ENCODE peak calls at places on chromosomes 13 and 19, in seven cellular contexts. E is tibial artery; T is 8988T; R is nucleus accumbens; J is hepatic stellate cell; C is activated CD4-positive, alpha-beta T cell treated with anti-CD3 and anti-CD28 coated beads for 24 hours; X is pancreas. G is an unnamed sample.

GRCh38 chr13:99429670-99430069 is 71.6 kb upstream of the TM9SF2 start:
- DNase-seq in X (no peak), E (no peak), C (no peak), R (no peak), J (no peak), T (no peak), G (no peak)

GRCh38 chr13:48527955-48528354 is 4.9 kb downstream of the RCBTB2 start:
- DNase-seq in C (no peak), R (no peak), E (no peak), X (no peak), T (no peak), J (no peak), G (no peak)

GRCh38 chr19:46211201-46211881 is 18.2 kb upstream of the IGFL1 start:
- DNase-seq in X (peak), E (no peak), J (no peak), C (no peak), R (no peak), T (no peak), G (no peak)

GRCh38 chr13:60230593-60230992 is 66.9 kb upstream of the DIAPH3 start:
- DNase-seq in R (no peak), E (no peak), X (no peak), T (no peak), J (no peak), C (no peak), G (no peak)

GRCh38 chr13:38803566-38803965 is 116.7 kb downstream of the FREM2 start:
- DNase-seq in T (no peak), J (no peak), E (no peak), C (no peak), X (no peak), R (no peak), G (no peak)

GRCh38 chr19:12580180-12580694 is 29.0 kb upstream of the ZNF564 start:
- DNase-seq in C (no peak), X (no peak), R (no peak), T (no peak), E (no peak), J (peak), G (no peak)

GRCh38 chr13:27367570-27367969 is 56.8 kb upstream of the GTF3A start:
- DNase-seq in E (no peak), R (no peak), J (no peak), T (no peak), C (no peak), X (peak), G (no peak)

GRCh38 chr19:36060430-36060829 is 5.7 kb downstream of the WDR62 start:
- DNase-seq in C (no peak), J (peak), T (peak), E (no peak), X (no peak), R (peak), G (peak)

GRCh38 chr19:7925171-7925837 is 631 bp downstream of the CTXN1 start:
- DNase-seq in J (peak), R (peak), E (peak), X (peak), T (peak), C (peak), G (peak)

GRCh38 chr13:73835138-73835721 is 299.0 kb downstream of the KLF12 start:
- DNase-seq in X (no peak), T (no peak), R (no peak), C (no peak), E (no peak), J (peak), G (no peak)

GRCh38 chr19:35510626-35510964 is 2.9 kb downstream of the DMKN start:
- DNase-seq in E (no peak), X (no peak), J (no peak), T (no peak), R (no peak), C (no peak), G (no peak)

GRCh38 chr13:113420833-113421600 is 32.3 kb downstream of the ADPRHL1 start:
- DNase-seq in R (no peak), E (no peak), C (no peak), X (no peak), T (peak), J (no peak), G (peak)

GRCh38 chr13:98947925-98948324 is 29.9 kb downstream of the DOCK9 start:
- DNase-seq in R (no peak), E (no peak), J (no peak), T (no peak), C (no peak), X (no peak), G (no peak)

GRCh38 chr13:109119886-109120285 is 490.5 kb downstream of the MYO16 start:
- DNase-seq in J (no peak), X (no peak), C (no peak), T (no peak), E (no peak), R (no peak), G (no peak)

GRCh38 chr13:98396071-98396710 is 180.7 kb downstream of the STK24 start:
- DNase-seq in R (no peak), J (no peak), E (no peak), C (no peak), X (no peak), T (no peak), G (no peak)

GRCh38 chr13:70666883-70667282 is 558.6 kb upstream of the KLHL1 start:
- DNase-seq in R (no peak), T (no peak), X (no peak), E (no peak), J (no peak), C (no peak), G (no peak)

GRCh38 chr19:49795615-49796014 is 17.5 kb downstream of the FUZ start:
- DNase-seq in T (no peak), C (no peak), X (no peak), J (no peak), E (no peak), R (no peak), G (no peak)

GRCh38 chr13:93535256-93535655 is 308.6 kb downstream of the GPC6 start:
- DNase-seq in R (no peak), E (no peak), X (no peak), C (no peak), J (peak), T (no peak), G (no peak)

GRCh38 chr13:74529968-74530367 is 395.8 kb upstream of the KLF12 start:
- DNase-seq in E (no peak), X (no peak), J (no peak), T (no peak), R (no peak), C (no peak), G (no peak)

GRCh38 chr19:16078759-16079707 is 2.7 kb downstream of the TPM4 start:
- DNase-seq in C (no peak), X (peak), J (peak), R (peak), T (no peak), E (peak), G (no peak)

GRCh38 chr13:27791146-27791900 is 960 bp upstream of the GSX1 start:
- DNase-seq in C (no peak), T (peak), E (no peak), J (no peak), X (no peak), R (no peak), G (no peak)

GRCh38 chr19:1384478-1385110 is 887 bp downstream of the NDUFS7 start:
- DNase-seq in C (no peak), X (no peak), T (no peak), J (no peak), R (no peak), E (no peak), G (no peak)

GRCh38 chr13:35720690-35721554 is 244.4 kb upstream of the MAB21L1 start:
- DNase-seq in C (peak), T (peak), R (no peak), X (no peak), J (peak), E (no peak), G (peak)

GRCh38 chr13:110897521-110897920 is 17.3 kb downstream of the ANKRD10 start:
- DNase-seq in J (no peak), E (no peak), R (no peak), T (no peak), C (no peak), X (no peak), G (no peak)

GRCh38 chr13:43516401-43516826 is 270.4 kb downstream of the ENOX1 start:
- DNase-seq in R (no peak), E (no peak), J (no peak), T (no peak), X (no peak), C (no peak), G (no peak)

GRCh38 chr19:10431254-10431942 is 11.1 kb downstream of the PDE4A start:
- DNase-seq in X (no peak), J (no peak), C (no peak), T (peak), E (no peak), R (no peak), G (no peak)

GRCh38 chr13:53311561-53311960 is 282.9 kb downstream of the OLFM4 start:
- DNase-seq in R (no peak), T (no peak), X (no peak), J (no peak), E (no peak), C (no peak), G (no peak)

GRCh38 chr13:45538382-45538781 is 73.6 kb downstream of the COG3 start:
- DNase-seq in T (no peak), X (no peak), C (no peak), J (no peak), R (no peak), E (no peak), G (no peak)

GRCh38 chr13:30845297-30846214 is 60.5 kb upstream of the MEDAG start:
- DNase-seq in J (no peak), T (no peak), E (no peak), C (no peak), X (no peak), R (no peak), G (no peak)